ENCODE peak calls at places on chromosome 7, in four cellular contexts. C is transverse colon, Q is IMR-90, W is neural progenitor cell. H is an unnamed sample. For H3K4me1, the result is how much of the 10 kb centered on the place peaks cover.

GRCh38 chr7:94656925-94657731 is 1.2 kb upstream of the SGCE start:
- DNase-seq in C (no peak), Q (peak), W (peak), H (peak)

GRCh38 chr7:67803789-67804188 is 807.2 kb downstream of the TYW1 start:
- DNase-seq in C (no peak), Q (no peak), W (no peak), H (no peak)

GRCh38 chr7:157136372-157136771 is 2.4 kb upstream of the UBE3C start:
- DNase-seq in C (no peak), Q (peak), W (no peak), H (no peak)

GRCh38 chr7:156147104-156147503 is 334.8 kb upstream of the SHH start:
- DNase-seq in C (no peak), Q (no peak), W (no peak), H (no peak)

GRCh38 chr7:99551329-99551728 is 585 bp downstream of the FAM200A start:
- DNase-seq in C (no peak), Q (peak), W (peak), H (no peak)

GRCh38 chr7:91266067-91266930 is 2.1 kb downstream of the FZD1 start:
- DNase-seq in C (peak), Q (peak), W (peak), H (peak)

GRCh38 chr7:125122225-125122624 is 192.6 kb upstream of the POT1 start:
- DNase-seq in C (no peak), Q (no peak), W (no peak), H (no peak)

GRCh38 chr7:28395806-28396205 is 16.5 kb upstream of the CREB5 start:
- DNase-seq in C (no peak), Q (no peak), W (no peak), H (no peak)

GRCh38 chr7:107594961-107595737 is 15.1 kb downstream of the BCAP29 start:
- DNase-seq in C (no peak), Q (peak), W (no peak), H (no peak)

GRCh38 chr7:2008936-2009540 is 223.7 kb downstream of the MAD1L1 start:
- DNase-seq in C (no peak), Q (no peak), W (no peak), H (peak)

DNA sequence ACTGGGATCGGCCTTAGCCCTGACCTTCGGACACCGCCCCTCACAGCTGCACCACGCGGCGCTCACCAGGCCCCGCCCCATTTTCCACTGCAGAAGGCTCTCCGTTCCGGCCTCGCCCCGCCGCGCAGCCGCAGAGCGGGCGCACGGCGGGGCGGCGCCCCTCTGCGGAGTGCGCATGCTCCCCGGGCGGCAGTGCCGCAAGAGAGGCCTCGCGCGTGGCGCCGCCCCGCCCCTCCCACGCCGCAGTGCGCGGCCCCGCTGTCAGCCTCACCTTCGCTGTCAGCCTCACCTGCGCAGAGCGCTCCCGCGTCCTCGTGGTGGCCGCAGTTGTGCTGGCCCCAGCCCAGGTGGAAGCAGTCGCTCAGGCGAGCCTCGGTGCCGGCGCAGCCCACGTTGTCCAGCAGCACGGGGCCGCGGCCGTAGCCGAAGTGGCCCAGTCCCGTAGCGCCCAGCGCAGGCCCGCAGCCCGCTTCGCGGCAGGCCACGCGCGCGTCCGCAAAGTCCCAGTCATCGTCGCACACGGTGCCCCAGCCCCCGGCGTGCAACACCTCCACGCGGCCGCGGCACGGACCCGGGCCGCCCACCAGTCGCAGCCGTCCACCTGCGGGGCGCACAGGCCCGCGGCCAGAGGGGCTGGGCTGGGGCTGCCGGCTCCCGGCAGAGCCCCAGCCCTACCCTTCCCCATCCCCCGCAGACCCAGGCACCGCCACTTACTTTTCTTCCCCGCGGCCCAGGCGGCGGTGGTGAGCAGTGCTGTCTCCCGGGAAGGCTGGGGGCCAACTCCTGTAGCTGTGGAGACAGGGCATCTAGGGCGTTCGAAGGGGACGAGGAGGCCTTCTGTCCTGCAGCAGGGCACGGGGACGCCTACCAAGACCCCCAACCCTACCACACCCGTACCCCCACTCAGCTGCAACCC is 16.1 kb downstream of the SSC4D start:
- DNase-seq in C (peak), Q (peak), W (peak), H (peak)
- H3K4me1 ChIP-seq in C (under half), Q (under half), W (under half), H (under half)

DNA sequence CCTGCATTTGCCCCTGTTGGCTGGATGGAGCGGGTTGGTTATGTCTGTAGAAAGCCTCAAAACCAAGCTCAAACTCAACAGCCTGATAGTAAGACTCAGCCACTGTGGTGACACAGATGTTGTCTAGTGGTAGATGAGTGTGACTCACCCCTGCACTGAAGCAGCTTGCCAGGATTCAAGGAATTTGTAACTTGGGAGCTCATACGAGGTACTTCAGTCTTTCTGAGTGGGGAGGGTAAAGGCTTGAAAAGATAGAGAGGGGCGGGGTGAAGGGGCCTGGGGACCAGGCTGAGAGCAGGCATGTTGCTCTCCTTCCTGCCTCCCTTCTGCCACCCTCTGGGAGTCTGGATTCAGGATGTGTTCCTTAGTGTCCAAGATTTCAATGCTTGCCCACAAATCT is 22.9 kb upstream of the AQP1 start:
- DNase-seq in C (no peak), Q (peak), W (no peak), H (no peak)
- TF ChIP-seq CTCF in C (no peak), Q (no peak), W (no peak), H (no peak)

GRCh38 chr7:38368191-38368605 is 94.8 kb upstream of the TARP start:
- DNase-seq in C (peak), Q (peak), W (peak), H (peak)
- H3K4me1 ChIP-seq in C (under half), Q (under half), W (under half), H (under half)

DNA sequence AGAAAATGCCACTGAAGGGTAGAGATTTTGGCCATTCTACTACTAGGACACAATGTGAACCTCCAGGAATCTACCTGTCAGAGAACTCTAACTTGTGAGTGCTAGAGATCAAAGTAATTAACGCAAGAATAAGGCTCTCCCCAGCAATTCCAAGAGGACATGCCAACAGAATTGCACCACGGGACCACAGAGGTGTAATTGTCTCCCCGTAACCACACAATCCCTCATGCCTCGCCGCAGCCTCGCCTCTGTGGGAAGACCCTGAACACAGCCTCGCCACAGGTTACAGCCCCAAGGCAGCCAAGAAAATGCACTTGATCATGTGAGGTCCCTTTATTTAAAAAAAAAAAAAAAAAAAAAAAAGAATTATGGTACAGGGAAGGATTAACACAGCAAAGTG is 29.5 kb downstream of the CDCA7L start:
- DNase-seq in C (no peak), Q (no peak), W (no peak), H (no peak)
- TF ChIP-seq CTCF in C (no peak), Q (no peak), W (no peak), H (no peak)

GRCh38 chr7:106116162-106116704 is 4.1 kb upstream of the SYPL1 start:
- DNase-seq in C (no peak), Q (no peak), W (no peak), H (no peak)
- H3K4me1 ChIP-seq in C (under half), Q (under half), W (under half), H (under half)

DNA sequence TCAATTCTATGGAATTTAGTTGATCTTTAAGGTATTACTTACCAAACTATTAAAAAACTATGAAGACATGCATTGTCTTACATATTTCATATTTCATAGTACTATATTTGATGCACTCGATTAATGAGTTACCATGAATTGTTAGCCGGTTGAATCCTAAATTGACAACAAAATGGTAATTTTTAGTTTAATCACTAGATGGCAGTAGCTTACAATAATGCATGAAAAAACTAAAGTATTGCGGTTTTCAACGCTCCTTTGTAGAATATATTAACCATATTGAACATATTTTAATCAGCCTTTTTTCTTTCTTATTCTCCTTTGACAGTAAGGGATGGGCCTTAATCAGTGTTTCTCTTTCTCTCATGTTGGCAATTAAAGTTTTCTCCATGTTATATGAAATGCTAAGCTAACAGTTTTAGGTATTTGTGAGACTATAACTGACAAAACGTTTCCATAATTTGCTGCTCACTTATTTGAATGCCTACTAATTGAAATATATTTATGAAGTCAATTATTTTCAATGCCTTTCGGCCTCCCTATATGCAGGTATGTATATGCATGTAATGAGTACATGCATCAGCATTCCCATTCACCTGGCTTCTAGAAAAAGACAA is 48.5 kb upstream of the ARL4A start:
- DNase-seq in C (no peak), Q (peak), W (peak), H (no peak)
- TF ChIP-seq CTCF in C (peak), Q (peak), W (peak), H (peak)

DNA sequence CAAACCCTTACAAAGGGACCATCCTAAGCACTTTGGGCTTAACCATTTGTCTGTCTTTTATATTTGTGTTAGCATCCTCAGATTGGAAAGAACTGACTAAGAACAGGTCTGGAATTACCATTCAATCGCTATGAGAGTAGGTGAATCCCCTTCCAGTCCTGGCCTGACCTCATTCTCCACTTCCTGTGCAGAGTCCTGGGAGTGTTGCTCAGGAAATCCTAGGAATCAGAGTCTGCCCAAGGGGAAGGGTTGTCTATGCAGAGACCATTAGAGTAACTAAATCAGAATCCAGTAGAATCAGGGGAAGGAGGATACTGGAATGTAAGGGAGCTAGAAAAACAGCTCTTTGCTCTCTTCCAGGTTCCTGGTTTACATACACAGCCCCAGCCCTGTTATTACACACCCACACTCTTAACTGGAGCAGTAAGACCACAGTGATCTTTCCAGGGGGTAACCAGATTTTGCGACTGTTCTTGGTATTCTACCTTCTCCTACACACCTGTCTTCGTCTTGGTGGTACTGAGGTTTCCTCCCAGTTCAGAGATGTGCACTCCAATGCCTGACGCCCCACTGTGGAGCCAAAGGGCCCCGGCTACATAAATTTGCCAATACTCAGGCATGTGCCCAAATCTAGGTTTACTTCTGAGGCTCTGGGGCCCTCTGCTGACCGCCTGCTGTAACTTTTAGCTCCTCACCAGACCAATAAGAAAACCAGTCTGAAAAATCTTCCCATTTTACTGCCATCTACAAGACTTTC is 103.7 kb downstream of the RNF216 start:
- DNase-seq in C (peak), Q (peak), W (peak), H (peak)
- H3K4me1 ChIP-seq in C (under half), Q (under half), W (under half), H (under half)

GRCh38 chr7:82729172-82730030 is 285.8 kb upstream of the CACNA2D1 start:
- DNase-seq in C (no peak), Q (peak), W (peak), H (no peak)
- TF ChIP-seq CTCF in C (peak), Q (peak), W (peak), H (peak)

DNA sequence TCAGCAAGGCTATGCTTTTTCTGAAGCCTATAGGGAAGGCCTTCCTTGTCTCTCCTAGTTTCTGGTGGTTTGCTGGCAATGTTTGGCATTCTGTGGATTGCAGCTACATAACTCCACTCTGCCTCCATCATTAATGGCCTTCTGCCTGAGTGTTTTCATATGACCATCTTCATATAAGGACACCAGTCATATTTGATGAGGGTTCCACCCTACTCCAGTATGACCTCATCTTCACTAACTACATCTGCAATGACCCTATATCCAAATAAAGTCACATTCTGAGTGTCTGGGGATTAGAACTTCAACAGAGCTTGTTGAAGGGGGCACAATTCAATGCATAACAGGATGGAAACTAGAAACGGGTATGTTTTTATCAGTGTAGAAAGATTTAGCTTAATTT is 22.1 kb downstream of the CAV1 start:
- DNase-seq in C (no peak), Q (no peak), W (no peak), H (no peak)
- H3K4me1 ChIP-seq in C (under half), Q (under half), W (under half), H (under half)

H was measured in kidney.